ENCODE peak calls at places on chromosome 22, in eight cellular contexts. X is mesenchymal stem cell; E is WTC11; Y is activated CD8-positive, alpha-beta memory T cell treated with anti-CD3 and anti-CD28 coated beads for 48 hours; H is K562; L is aorta; C is AG08395; M is stimulated activated CD8-positive, alpha-beta memory T cell treated with anti-CD3 and anti-CD28 coated beads, Interleukin-4, amount 100 ng/mL, for 24 hours. T is an unnamed sample.

GRCh38 chr22:46054091-46054877 is 77.3 kb upstream of the WNT7B start:
- DNase-seq in X (no peak), E (peak), Y (no peak), H (no peak), L (peak), C (peak), M (no peak), T (peak)

GRCh38 chr22:48091060-48091650 is 1328.7 kb downstream of the TBC1D22A start:
- DNase-seq in X (no peak), E (no peak), Y (no peak), H (no peak), L (no peak), C (no peak), M (no peak), T (no peak)

GRCh38 chr22:50314455-50315288 is 7.2 kb upstream of the PLXNB2 start:
- DNase-seq in X (no peak), E (no peak), Y (peak), H (peak), L (no peak), C (no peak), M (peak), T (no peak)

GRCh38 chr22:37019309-37020191 is at the start of the genes MPST and TST:
- DNase-seq in X (peak), E (peak), Y (no peak), H (peak), L (peak), C (peak), M (peak), T (peak)

GRCh38 chr22:46454233-46454909 is 83.0 kb downstream of the CELSR1 start:
- DNase-seq in X (no peak), E (no peak), Y (no peak), H (no peak), L (no peak), C (no peak), M (no peak), T (no peak)

GRCh38 chr22:43852605-43853327 is 9.5 kb downstream of the SULT4A1 start:
- DNase-seq in X (no peak), E (no peak), Y (no peak), H (no peak), L (peak), C (no peak), M (no peak), T (no peak)

GRCh38 chr22:29661355-29661754 is 57.9 kb downstream of the NF2 start:
- DNase-seq in X (no peak), E (no peak), Y (no peak), H (no peak), L (no peak), C (peak), M (no peak), T (no peak)

GRCh38 chr22:46537946-46538815 is 761 bp upstream of the CELSR1 start:
- DNase-seq in X (no peak), E (peak), Y (no peak), H (no peak), L (no peak), C (peak), M (no peak), T (peak)

GRCh38 chr22:44423556-44423955 is 74.5 kb downstream of the RTL6 start:
- DNase-seq in X (no peak), E (no peak), Y (no peak), H (no peak), L (peak), C (no peak), M (no peak), T (no peak)

GRCh38 chr22:24523873-24524272 is 28.7 kb downstream of the UPB1 start:
- DNase-seq in X (peak), E (no peak), Y (no peak), H (no peak), L (no peak), C (peak), M (no peak), T (peak)

GRCh38 chr22:19176732-19177131 is 1.8 kb downstream of the SLC25A1 start:
- DNase-seq in X (no peak), E (no peak), Y (no peak), H (peak), L (no peak), C (no peak), M (no peak), T (no peak)

GRCh38 chr22:44091021-44091721 is 67.1 kb downstream of the PARVB start:
- DNase-seq in X (peak), E (no peak), Y (no peak), H (no peak), L (no peak), C (no peak), M (peak), T (peak)

GRCh38 chr22:29744902-29745301 is 21.9 kb downstream of the ZMAT5 start:
- DNase-seq in X (peak), E (no peak), Y (no peak), H (no peak), L (no peak), C (peak), M (no peak), T (peak)